ENCODE peak calls at places on chromosomes 16 and 17, in five cellular contexts. Y, K, S, I and H are unnamed samples.

GRCh38 chr16:56994311-56994710 is 5.0 kb downstream of the NLRC5 start:
- DNase-seq in Y (no peak), I (no peak), S (no peak), K (no peak), H (no peak)

GRCh38 chr16:4214215-4214621 is 27.7 kb downstream of the SRL start:
- DNase-seq in S (no peak), K (no peak), I (peak; percentile 55), Y (peak; percentile 52), H (no peak)

GRCh38 chr16:24504467-24505345 is 34.7 kb upstream of the RBBP6 start:
- DNase-seq in S (peak; percentile 17), Y (peak; percentile 74), I (peak; percentile 67), K (peak; percentile 89), H (peak; percentile 74)

GRCh38 chr16:75304521-75305363 is 53.3 kb upstream of the BCAR1 start:
- DNase-seq in S (no peak), I (peak; percentile 67), K (no peak), Y (peak; percentile 43), H (peak; percentile 54)

GRCh38 chr17:68294196-68294555 is 2.9 kb downstream of the ARSG start:
- DNase-seq in I (no peak), S (no peak), K (peak; percentile 72), Y (no peak), H (no peak)

GRCh38 chr16:75138636-75139035 is 9.7 kb upstream of the ZFP1 start:
- DNase-seq in K (peak; percentile 54), I (no peak), Y (no peak), S (no peak), H (no peak)

GRCh38 chr16:61957075-61957474 is 79.2 kb downstream of the CDH8 start:
- DNase-seq in I (no peak), Y (no peak), K (peak; percentile 42), S (no peak), H (no peak)

GRCh38 chr17:19541445-19541844 is 7.8 kb downstream of the SLC47A1 start:
- DNase-seq in K (no peak), Y (no peak), I (no peak), S (no peak), H (no peak)

GRCh38 chr16:85675528-85675927 is 13.2 kb downstream of the GINS2 start:
- DNase-seq in K (peak; percentile 63), I (peak; percentile 38), Y (peak; percentile 45), S (no peak), H (peak; percentile 44)

GRCh38 chr16:57645691-57646387 is 17.4 kb downstream of the ADGRG1 start:
- DNase-seq in I (no peak), Y (no peak), K (no peak), S (no peak), H (no peak)

GRCh38 chr16:3819741-3820724 is 60.5 kb downstream of the CREBBP start:
- DNase-seq in I (no peak), Y (peak; percentile 67), K (no peak), S (no peak), H (peak; percentile 62)

GRCh38 chr16:88430524-88431446 is 22.3 kb upstream of the ZFPM1 start:
- DNase-seq in I (no peak), K (peak; percentile 73), S (no peak), Y (no peak), H (peak; percentile 51)

GRCh38 chr16:58177347-58177710 is 20.6 kb downstream of the CSNK2A2 start:
- DNase-seq in S (no peak), I (no peak), Y (no peak), K (no peak), H (no peak)

GRCh38 chr17:17387017-17387416 is 83.8 kb downstream of the NT5M start:
- DNase-seq in S (no peak), K (no peak), I (no peak), Y (no peak), H (no peak)

GRCh38 chr17:2874211-2874686 is 78.0 kb downstream of the RAP1GAP2 start:
- DNase-seq in K (peak; percentile 98), S (no peak), I (peak; percentile 61), Y (peak; percentile 48), H (no peak)

GRCh38 chr16:11036040-11036439 is 91.7 kb downstream of the CLEC16A start:
- DNase-seq in Y (no peak), S (no peak), I (no peak), K (no peak), H (no peak)

GRCh38 chr16:15952265-15952711 is 2.9 kb downstream of the ABCC1 start:
- DNase-seq in I (peak; percentile 70), S (no peak), Y (no peak), K (no peak), H (peak; percentile 46)

GRCh38 chr16:7185689-7186088 is 147.0 kb upstream of the RBFOX1 start:
- DNase-seq in K (no peak), S (no peak), I (peak; percentile 71), Y (peak; percentile 4), H (no peak)

GRCh38 chr16:63745456-63745855 is 1376.4 kb downstream of the CDH11 start:
- DNase-seq in K (no peak), S (no peak), I (no peak), Y (no peak), H (no peak)

GRCh38 chr16:71210-71539 is 1.3 kb downstream of the RHBDF1 start:
- DNase-seq in S (no peak), K (no peak), I (no peak), Y (no peak), H (no peak)

GRCh38 chr17:10713336-10713735 is 15.9 kb downstream of the ADPRM start:
- DNase-seq in Y (no peak), K (no peak), I (no peak), S (no peak), H (no peak)

GRCh38 chr16:424033-424622 is 1.3 kb upstream of the RAB11FIP3 start:
- DNase-seq in S (no peak), K (no peak), Y (peak; percentile 64), I (peak; percentile 30), H (no peak)

GRCh38 chr16:25691519-25692091 is at the start of gene HS3ST4:
- DNase-seq in I (no peak), K (peak; percentile 69), Y (no peak), S (no peak), H (no peak)

GRCh38 chr16:80034948-80035700 is 434.6 kb upstream of the MAF start:
- DNase-seq in Y (peak; percentile 47), S (no peak), K (no peak), I (no peak), H (no peak)

GRCh38 chr17:7029659-7030058 is 6.2 kb upstream of the SLC16A13 start:
- DNase-seq in K (no peak), I (no peak), S (no peak), Y (no peak), H (no peak)

GRCh38 chr17:79777166-79777843 is 643 bp upstream of the CBX2 start:
- DNase-seq in S (no peak), Y (peak; percentile 73), I (peak; percentile 46), K (peak; percentile 87), H (no peak)

GRCh38 chr17:18257268-18257681 is 1.3 kb downstream of the FLII start:
- DNase-seq in Y (no peak), S (no peak), I (peak; percentile 26), K (peak; percentile 78), H (no peak)

GRCh38 chr16:19524356-19524865 is 669 bp downstream of the CCP110 start:
- DNase-seq in I (no peak), Y (no peak), S (no peak), K (peak; percentile 21), H (no peak)

GRCh38 chr16:87580855-87581261 is 21.4 kb upstream of the JPH3 start:
- DNase-seq in S (no peak), K (peak; percentile 36), I (no peak), Y (peak; percentile 81), H (peak; percentile 56)

GRCh38 chr17:81534157-81535006 is 6.2 kb downstream of the FSCN2 start:
- DNase-seq in Y (no peak), S (no peak), K (no peak), I (no peak), H (no peak)

GRCh38 chr16:83899272-83899897 is 470 bp downstream of the MLYCD start:
- DNase-seq in K (peak; percentile 73), Y (peak; percentile 35), S (no peak), I (no peak), H (peak; percentile 61)

GRCh38 chr17:79478051-79478461 is 132.8 kb downstream of the RBFOX3 start:
- DNase-seq in S (no peak), I (no peak), K (no peak), Y (no peak), H (no peak)

GRCh38 chr16:66260522-66261290 is 105.8 kb upstream of the CDH5 start:
- DNase-seq in I (no peak), K (no peak), S (no peak), Y (no peak), H (no peak)

GRCh38 chr17:3598078-3598477 is 11.1 kb downstream of the TRPV1 start:
- DNase-seq in Y (no peak), K (no peak), I (no peak), S (no peak), H (no peak)

GRCh38 chr16:22373662-22374310 is 633 bp downstream of the CDR2 start:
- DNase-seq in K (peak; percentile 61), I (no peak), Y (no peak), S (no peak), H (no peak)

DNA sequence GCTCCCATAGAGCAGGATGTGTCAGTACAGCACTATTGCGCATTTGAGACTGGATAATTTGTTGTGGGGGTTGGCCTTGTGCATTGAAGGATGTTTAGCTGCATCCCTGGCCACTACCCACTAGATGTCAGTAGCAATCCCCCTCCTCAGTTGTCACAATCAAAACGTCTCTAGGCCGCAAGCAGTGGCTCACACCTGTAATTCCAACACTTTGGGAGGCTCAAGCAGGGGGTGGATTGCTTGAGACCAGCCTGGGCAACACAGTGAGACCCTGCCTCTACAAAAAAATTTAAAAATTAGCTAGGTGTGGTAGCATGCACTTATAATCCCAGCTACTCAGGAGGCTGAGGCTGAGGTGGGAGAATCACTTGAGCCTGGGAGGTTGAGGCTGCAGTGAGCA is 48.4 kb downstream of the CENPV start:
- DNase-seq in K (peak; percentile 72), S (no peak), I (peak; percentile 63), Y (peak; percentile 78), H (no peak)
- TF ChIP-seq JUNB in K (no peak), S (no peak), I (no peak), Y (no peak), H (no peak)

GRCh38 chr17:78247304-78247703 is 15.9 kb downstream of the TMEM235 start:
- DNase-seq in I (no peak), Y (no peak), K (no peak), S (no peak), H (no peak)
- TF ChIP-seq JUNB in I (no peak), Y (no peak), K (no peak), S (no peak), H (no peak)

GRCh38 chr16:77112701-77113100 is 78.3 kb upstream of the MON1B start:
- DNase-seq in Y (no peak), S (no peak), I (no peak), K (no peak), H (no peak)
- TF ChIP-seq JUNB in Y (no peak), S (no peak), I (no peak), K (no peak), H (no peak)

GRCh38 chr17:38660097-38661026 is 14.4 kb downstream of the EPOP start:
- DNase-seq in Y (no peak), S (no peak), K (no peak), I (no peak), H (no peak)
- TF ChIP-seq JUNB in Y (no peak), S (no peak), K (no peak), I (no peak), H (no peak)